ENCODE peak calls at places on chromosomes 5 and 9, in four cellular contexts. I is hepatocyte, Y is uterus, A is GM20000. N is an unnamed sample.

GRCh38 chr5:58497956-58498942 is 7.0 kb downstream of the GAPT start:
- DNase-seq in Y (no peak), A (no peak), I (peak), N (no peak)

GRCh38 chr9:33172256-33172678 is 5.1 kb upstream of the B4GALT1 start:
- DNase-seq in Y (no peak), A (no peak), I (peak), N (peak)

GRCh38 chr9:114053246-114054005 is 24.7 kb downstream of the AMBP start:
- DNase-seq in Y (no peak), I (no peak), A (no peak), N (no peak)

GRCh38 chr5:9437741-9438240 is 108.1 kb downstream of the SEMA5A start:
- DNase-seq in A (no peak), I (no peak), Y (no peak), N (no peak)

GRCh38 chr5:10248378-10249260 is 1.1 kb downstream of the ATPSCKMT start:
- DNase-seq in A (no peak), I (no peak), Y (no peak), N (no peak)

GRCh38 chr5:150246835-150247234 is 42.7 kb downstream of the CAMK2A start:
- DNase-seq in Y (no peak), A (no peak), I (no peak), N (no peak)

GRCh38 chr5:102295534-102296228 is 403 bp downstream of the SLCO4C1 start:
- DNase-seq in Y (no peak), I (peak), A (no peak), N (no peak)

GRCh38 chr9:109497193-109498165 is 628 bp downstream of the PTPN3 start:
- DNase-seq in A (no peak), Y (no peak), I (peak), N (no peak)

GRCh38 chr5:109102291-109102690 is 307.5 kb downstream of the PJA2 start:
- DNase-seq in Y (no peak), I (no peak), A (no peak), N (no peak)

GRCh38 chr5:177066227-177066626 is 20.5 kb upstream of the FGFR4 start:
- DNase-seq in A (no peak), I (no peak), Y (no peak), N (no peak)

GRCh38 chr5:56459978-56460377 is 226.8 kb upstream of the ANKRD55 start:
- DNase-seq in Y (no peak), A (no peak), I (no peak), N (no peak)

GRCh38 chr5:350355-350754 is 28.8 kb downstream of the AHRR start:
- DNase-seq in A (peak), Y (no peak), I (peak), N (no peak)

GRCh38 chr5:175814676-175815075 is 56.7 kb upstream of the CPLX2 start:
- DNase-seq in I (peak), A (no peak), Y (no peak), N (no peak)

GRCh38 chr5:87541033-87541432 is 128.3 kb upstream of the CCNH start:
- DNase-seq in I (peak), A (no peak), Y (peak), N (no peak)

GRCh38 chr5:89827388-89827787 is 582.2 kb downstream of the CETN3 start:
- DNase-seq in Y (no peak), I (no peak), A (no peak), N (no peak)

GRCh38 chr5:122471752-122472061 is 159.7 kb downstream of the SNCAIP start:
- DNase-seq in I (no peak), A (no peak), Y (no peak), N (no peak)

GRCh38 chr9:135343733-135344522 is 135.7 kb upstream of the PPP1R26 start:
- DNase-seq in A (peak), Y (peak), I (peak), N (no peak)

GRCh38 chr5:118220491-118220890 is 767.9 kb downstream of the DTWD2 start:
- DNase-seq in Y (no peak), I (no peak), A (no peak), N (no peak)

GRCh38 chr5:175263776-175264175 is 180.2 kb downstream of the DRD1 start:
- DNase-seq in Y (no peak), A (no peak), I (no peak), N (no peak)

GRCh38 chr5:17378346-17378984 is 119.6 kb upstream of the TAF11L2 start:
- DNase-seq in I (peak), A (no peak), Y (no peak), N (no peak)

GRCh38 chr5:133565993-133566392 is 46.3 kb downstream of the FSTL4 start:
- DNase-seq in Y (no peak), I (peak), A (no peak), N (no peak)

GRCh38 chr9:136662656-136663310 is at the start of gene EGFL7:
- DNase-seq in I (no peak), Y (peak), A (no peak), N (no peak)

GRCh38 chr9:126489604-126490593 is 123.8 kb upstream of the LMX1B start:
- DNase-seq in A (no peak), Y (no peak), I (no peak), N (no peak)